ENCODE peak calls at places on chromosome 9, in four cellular contexts. One of them, this sample, is unnamed.

GRCh38 chr9:32265037-32265436 is 119.4 kb upstream of the ACO1 start:
- DNase-seq in K562: no peak
- DNase-seq in HCT116: no peak
- DNase-seq in HepG2: no peak
- DNase-seq in this sample: no peak

GRCh38 chr9:136928591-136928990 is 15.9 kb downstream of the FBXW5 start:
- DNase-seq in K562: no peak
- DNase-seq in HCT116: no peak
- DNase-seq in HepG2: no peak
- DNase-seq in this sample: no peak

GRCh38 chr9:82621446-82621845 is 441.5 kb downstream of the RASEF start:
- DNase-seq in K562: no peak
- DNase-seq in HCT116: no peak
- DNase-seq in HepG2: no peak
- DNase-seq in this sample: no peak

GRCh38 chr9:36928670-36929349 is 105.3 kb downstream of the PAX5 start:
- DNase-seq in K562: no peak
- DNase-seq in HCT116: no peak
- DNase-seq in HepG2: no peak
- DNase-seq in this sample: no peak

GRCh38 chr9:94554439-94555331 is at the start of gene PCAT7:
- DNase-seq in K562: peak; percentile 75
- DNase-seq in HCT116: peak; percentile 74
- DNase-seq in HepG2: peak; percentile 84
- DNase-seq in this sample: peak; percentile 25

GRCh38 chr9:129145316-129145715 is 32.7 kb downstream of the IER5L start:
- DNase-seq in K562: no peak
- DNase-seq in HCT116: no peak
- DNase-seq in HepG2: no peak
- DNase-seq in this sample: no peak

GRCh38 chr9:5364294-5364990 is 24.8 kb upstream of the RLN1 start:
- DNase-seq in K562: no peak
- DNase-seq in HCT116: no peak
- DNase-seq in HepG2: no peak
- DNase-seq in this sample: no peak

GRCh38 chr9:104074876-104075275 is 19.2 kb upstream of the SMC2 start:
- DNase-seq in K562: no peak
- DNase-seq in HCT116: no peak
- DNase-seq in HepG2: peak; percentile 32
- DNase-seq in this sample: no peak

GRCh38 chr9:38671372-38671731 is 48.6 kb downstream of the FAM240B start:
- DNase-seq in K562: no peak
- DNase-seq in HCT116: no peak
- DNase-seq in HepG2: no peak
- DNase-seq in this sample: no peak

GRCh38 chr9:94639045-94639995 is at the start of gene FBP1:
- DNase-seq in K562: no peak
- DNase-seq in HCT116: no peak
- DNase-seq in HepG2: no peak
- DNase-seq in this sample: no peak

GRCh38 chr9:135890190-135890861 is 17.0 kb downstream of the CAMSAP1 start:
- DNase-seq in K562: no peak
- DNase-seq in HCT116: no peak
- DNase-seq in HepG2: no peak
- DNase-seq in this sample: no peak
- TF ChIP-seq TCF7L2 in K562: no peak
- TF ChIP-seq TCF7L2 in HCT116: no peak
- TF ChIP-seq TCF7L2 in HepG2: no peak
- TF ChIP-seq TCF7L2 in this sample: no peak

GRCh38 chr9:133332381-133332730 is 3.6 kb downstream of the SURF6 start:
- DNase-seq in K562: no peak
- DNase-seq in HCT116: no peak
- DNase-seq in HepG2: no peak
- DNase-seq in this sample: no peak

GRCh38 chr9:133333011-133333410 is 3.0 kb downstream of the SURF6 start:
- DNase-seq in K562: no peak
- DNase-seq in HCT116: no peak
- DNase-seq in HepG2: no peak
- DNase-seq in this sample: no peak

GRCh38 chr9:133331641-133332380 is 4.2 kb downstream of the SURF6 start:
- DNase-seq in K562: no peak
- DNase-seq in HCT116: no peak
- DNase-seq in HepG2: no peak
- DNase-seq in this sample: no peak

GRCh38 chr9:133333566-133333965 is 2.4 kb downstream of the SURF6 start:
- DNase-seq in K562: no peak
- DNase-seq in HCT116: no peak
- DNase-seq in HepG2: no peak
- DNase-seq in this sample: no peak

DNA sequence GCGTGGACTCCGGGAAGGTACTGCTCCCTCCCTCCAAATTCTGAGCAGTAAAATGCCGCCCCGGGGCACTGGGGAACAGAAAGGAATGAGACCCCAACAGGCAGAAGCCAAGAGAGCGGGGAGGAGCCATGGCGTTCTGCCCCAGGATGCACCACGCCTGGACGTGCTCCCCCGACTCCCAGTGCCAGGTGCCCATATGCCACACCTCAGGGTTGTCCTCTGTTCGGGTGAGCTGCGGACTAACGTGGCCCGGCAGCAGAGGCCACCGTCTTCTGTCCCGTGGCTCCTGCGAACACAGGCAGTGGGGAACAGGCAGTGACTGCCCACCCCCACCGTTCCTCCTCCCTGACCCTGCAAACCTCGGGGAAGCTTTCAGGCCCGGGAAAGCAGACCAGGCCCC is 4.8 kb downstream of the SURF6 start:
- DNase-seq in K562: no peak
- DNase-seq in HCT116: no peak
- DNase-seq in HepG2: no peak
- DNase-seq in this sample: no peak
- TF ChIP-seq TCF7L2 in K562: no peak
- TF ChIP-seq TCF7L2 in HCT116: no peak
- TF ChIP-seq TCF7L2 in HepG2: no peak
- TF ChIP-seq TCF7L2 in this sample: no peak

GRCh38 chr9:76215066-76215465 is 179.2 kb downstream of the RFK start:
- DNase-seq in K562: no peak
- DNase-seq in HCT116: no peak
- DNase-seq in HepG2: no peak
- DNase-seq in this sample: no peak
- TF ChIP-seq TCF7L2 in K562: no peak
- TF ChIP-seq TCF7L2 in HCT116: no peak
- TF ChIP-seq TCF7L2 in HepG2: no peak
- TF ChIP-seq TCF7L2 in this sample: no peak

DNA sequence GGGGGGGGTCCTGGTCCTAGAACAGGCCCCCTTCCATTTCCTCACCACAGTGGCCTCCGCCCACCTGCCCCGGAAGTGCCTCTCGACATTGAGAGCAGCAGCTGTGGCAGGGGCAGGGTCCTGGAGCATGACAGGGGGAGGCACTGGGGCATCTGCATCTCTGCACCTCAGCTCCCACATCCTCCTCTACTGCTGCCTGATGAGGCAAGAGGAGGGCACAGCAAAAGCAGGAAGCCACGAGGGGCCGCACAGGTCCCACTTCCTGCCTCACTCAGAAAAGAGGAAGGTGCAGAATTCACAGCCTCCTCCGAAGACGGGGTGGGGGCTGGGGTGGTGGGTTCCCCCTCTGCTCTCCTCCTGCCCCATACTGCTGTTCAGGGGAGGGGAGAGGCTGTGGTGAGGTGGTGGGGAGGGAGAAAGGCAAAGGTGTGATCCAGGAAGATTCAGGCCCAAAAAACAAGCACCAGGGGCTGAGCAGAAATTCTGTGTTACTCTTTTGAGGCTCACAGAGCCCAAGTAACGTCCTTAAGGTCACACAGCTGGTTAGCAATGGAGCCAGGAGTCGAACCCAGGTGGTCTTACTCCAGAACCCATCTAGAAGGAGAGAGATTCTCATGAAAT is 14.7 kb downstream of the AKNA start:
- DNase-seq in K562: no peak
- DNase-seq in HCT116: no peak
- DNase-seq in HepG2: no peak
- DNase-seq in this sample: no peak
- TF ChIP-seq TCF7L2 in K562: no peak
- TF ChIP-seq TCF7L2 in HCT116: no peak
- TF ChIP-seq TCF7L2 in HepG2: no peak
- TF ChIP-seq TCF7L2 in this sample: no peak

This sample was measured in Panc1.